ENCODE peak calls at places on chromosomes 11 and 22, in five cellular contexts. One of them, this sample, is unnamed.

GRCh38 chr11:8765294-8765693 is 82.7 kb downstream of the RPL27A start:
- DNase-seq in nucleus accumbens: no peak
- DNase-seq in H54: peak; percentile 41
- DNase-seq in left ventricle myocardium superior: no peak
- DNase-seq in NCI-H510A treated with DMSO at 0.1 percent for 48 hours: no peak
- DNase-seq in this sample: peak; percentile 60

GRCh38 chr22:41656515-41656914 is 32.2 kb downstream of the SNU13 start:
- DNase-seq in nucleus accumbens: no peak
- DNase-seq in H54: no peak
- DNase-seq in left ventricle myocardium superior: no peak
- DNase-seq in NCI-H510A treated with DMSO at 0.1 percent for 48 hours: no peak
- DNase-seq in this sample: no peak

GRCh38 chr22:17387356-17387755 is 18.1 kb downstream of the CECR2 start:
- DNase-seq in nucleus accumbens: no peak
- DNase-seq in H54: no peak
- DNase-seq in left ventricle myocardium superior: no peak
- DNase-seq in NCI-H510A treated with DMSO at 0.1 percent for 48 hours: no peak
- DNase-seq in this sample: no peak

GRCh38 chr11:3087821-3088800 is 30.9 kb upstream of the CARS1 start:
- DNase-seq in nucleus accumbens: no peak
- DNase-seq in H54: peak; percentile 77
- DNase-seq in left ventricle myocardium superior: no peak
- DNase-seq in NCI-H510A treated with DMSO at 0.1 percent for 48 hours: no peak
- DNase-seq in this sample: peak; percentile 30

GRCh38 chr11:126479178-126479930 is 123.9 kb downstream of the ST3GAL4 start:
- DNase-seq in nucleus accumbens: no peak
- DNase-seq in H54: no peak
- DNase-seq in left ventricle myocardium superior: no peak
- DNase-seq in NCI-H510A treated with DMSO at 0.1 percent for 48 hours: no peak
- DNase-seq in this sample: no peak

GRCh38 chr22:36383110-36383581 is 4.6 kb downstream of the MYH9 start:
- DNase-seq in nucleus accumbens: no peak
- DNase-seq in H54: no peak
- DNase-seq in left ventricle myocardium superior: no peak
- DNase-seq in NCI-H510A treated with DMSO at 0.1 percent for 48 hours: no peak
- DNase-seq in this sample: peak; percentile 95

GRCh38 chr11:73376168-73376802 is at the start of gene RELT:
- DNase-seq in nucleus accumbens: peak; percentile 84
- DNase-seq in H54: peak; percentile 97
- DNase-seq in left ventricle myocardium superior: peak; percentile 95
- DNase-seq in NCI-H510A treated with DMSO at 0.1 percent for 48 hours: peak; percentile 96
- DNase-seq in this sample: peak; percentile 62

GRCh38 chr22:30301995-30302809 is 12.9 kb upstream of the CASTOR1 start:
- DNase-seq in nucleus accumbens: no peak
- DNase-seq in H54: no peak
- DNase-seq in left ventricle myocardium superior: peak; percentile 59
- DNase-seq in NCI-H510A treated with DMSO at 0.1 percent for 48 hours: no peak
- DNase-seq in this sample: peak; percentile 79

GRCh38 chr11:33324211-33324985 is 67.2 kb downstream of the HIPK3 start:
- DNase-seq in nucleus accumbens: no peak
- DNase-seq in H54: no peak
- DNase-seq in left ventricle myocardium superior: no peak
- DNase-seq in NCI-H510A treated with DMSO at 0.1 percent for 48 hours: no peak
- DNase-seq in this sample: no peak

GRCh38 chr11:113045146-113045545 is 83.9 kb downstream of the NCAM1 start:
- DNase-seq in nucleus accumbens: no peak
- DNase-seq in H54: peak; percentile 7
- DNase-seq in left ventricle myocardium superior: no peak
- DNase-seq in NCI-H510A treated with DMSO at 0.1 percent for 48 hours: peak; percentile 59
- DNase-seq in this sample: no peak

GRCh38 chr11:45876401-45876800 is 9.1 kb upstream of the MAPK8IP1 start:
- DNase-seq in nucleus accumbens: no peak
- DNase-seq in H54: no peak
- DNase-seq in left ventricle myocardium superior: no peak
- DNase-seq in NCI-H510A treated with DMSO at 0.1 percent for 48 hours: no peak
- DNase-seq in this sample: no peak

GRCh38 chr11:1653541-1654387 is 24.2 kb downstream of the KRTAP5-5 start:
- DNase-seq in nucleus accumbens: no peak
- DNase-seq in H54: no peak
- DNase-seq in left ventricle myocardium superior: no peak
- DNase-seq in NCI-H510A treated with DMSO at 0.1 percent for 48 hours: no peak
- DNase-seq in this sample: no peak

GRCh38 chr11:100756556-100756955 is 69.5 kb downstream of the ARHGAP42 start:
- DNase-seq in nucleus accumbens: no peak
- DNase-seq in H54: no peak
- DNase-seq in left ventricle myocardium superior: no peak
- DNase-seq in NCI-H510A treated with DMSO at 0.1 percent for 48 hours: no peak
- DNase-seq in this sample: no peak

GRCh38 chr22:20523118-20523983 is 15.9 kb downstream of the MED15 start:
- DNase-seq in nucleus accumbens: no peak
- DNase-seq in H54: no peak
- DNase-seq in left ventricle myocardium superior: no peak
- DNase-seq in NCI-H510A treated with DMSO at 0.1 percent for 48 hours: no peak
- DNase-seq in this sample: peak; percentile 36

GRCh38 chr11:67592880-67593624 is 9.4 kb downstream of the GSTP1 start:
- DNase-seq in nucleus accumbens: no peak
- DNase-seq in H54: no peak
- DNase-seq in left ventricle myocardium superior: no peak
- DNase-seq in NCI-H510A treated with DMSO at 0.1 percent for 48 hours: peak; percentile 76
- DNase-seq in this sample: no peak

GRCh38 chr22:38970548-38970947 is 11.6 kb upstream of the APOBEC3B start:
- DNase-seq in nucleus accumbens: no peak
- DNase-seq in H54: no peak
- DNase-seq in left ventricle myocardium superior: no peak
- DNase-seq in NCI-H510A treated with DMSO at 0.1 percent for 48 hours: no peak
- DNase-seq in this sample: no peak

GRCh38 chr11:469684-470667 is 19.9 kb downstream of the PTDSS2 start:
- DNase-seq in nucleus accumbens: peak; percentile 64
- DNase-seq in H54: peak; percentile 44
- DNase-seq in left ventricle myocardium superior: peak; percentile 60
- DNase-seq in NCI-H510A treated with DMSO at 0.1 percent for 48 hours: no peak
- DNase-seq in this sample: peak; percentile 79

GRCh38 chr11:86473991-86474833 is 99.5 kb downstream of the CCDC81 start:
- DNase-seq in nucleus accumbens: no peak
- DNase-seq in H54: no peak
- DNase-seq in left ventricle myocardium superior: peak; percentile 46
- DNase-seq in NCI-H510A treated with DMSO at 0.1 percent for 48 hours: no peak
- DNase-seq in this sample: peak; percentile 60

GRCh38 chr22:36910461-36910860 is 3.0 kb upstream of the CSF2RB start:
- DNase-seq in nucleus accumbens: no peak
- DNase-seq in H54: no peak
- DNase-seq in left ventricle myocardium superior: no peak
- DNase-seq in NCI-H510A treated with DMSO at 0.1 percent for 48 hours: no peak
- DNase-seq in this sample: peak; percentile 9

GRCh38 chr11:2779981-2780849 is 80.4 kb upstream of the KCNQ1OT1 start:
- DNase-seq in nucleus accumbens: no peak
- DNase-seq in H54: no peak
- DNase-seq in left ventricle myocardium superior: no peak
- DNase-seq in NCI-H510A treated with DMSO at 0.1 percent for 48 hours: no peak
- DNase-seq in this sample: no peak